ENCODE peak calls at places on chromosomes 2 and 18, in nine cellular contexts. M, G, L, W, S, E, Y, T and D are unnamed samples.

GRCh38 chr2:233084488-233084887 is 24.3 kb downstream of the INPP5D start:
- DNase-seq in E (no peak), T (no peak), L (peak), S (no peak), Y (no peak), G (no peak), M (no peak), W (no peak), D (no peak)

GRCh38 chr2:229261599-229261998 is 9.5 kb downstream of the PID1 start:
- DNase-seq in W (no peak), S (no peak), G (no peak), L (no peak), M (no peak), Y (no peak), T (no peak), E (no peak), D (no peak)

GRCh38 chr2:220946552-220946951 is 625.6 kb downstream of the EPHA4 start:
- DNase-seq in L (no peak), T (no peak), Y (no peak), E (no peak), S (no peak), W (no peak), G (no peak), M (no peak), D (no peak)

GRCh38 chr18:57214976-57215375 is 68.1 kb downstream of the BOD1L2 start:
- DNase-seq in W (no peak), T (no peak), G (no peak), E (no peak), S (no peak), L (no peak), Y (no peak), M (no peak), D (no peak)

GRCh38 chr2:86213056-86213455 is 13.8 kb downstream of the MRPL35 start:
- DNase-seq in T (no peak), S (peak), G (no peak), L (no peak), M (no peak), E (no peak), W (no peak), Y (no peak), D (no peak)

GRCh38 chr2:42227491-42227890 is 58.3 kb downstream of the EML4 start:
- DNase-seq in W (no peak), M (no peak), S (no peak), E (no peak), Y (no peak), T (no peak), G (no peak), L (no peak), D (no peak)

GRCh38 chr2:101002562-101003277 is 631 bp downstream of the RPL31 start:
- DNase-seq in T (no peak), S (no peak), L (no peak), Y (no peak), W (no peak), G (no peak), M (peak), E (no peak), D (peak)

GRCh38 chr2:67186871-67187270 is 210.3 kb upstream of the ETAA1 start:
- DNase-seq in G (no peak), S (no peak), Y (no peak), W (no peak), L (no peak), T (no peak), M (no peak), E (no peak), D (no peak)

GRCh38 chr2:137123241-137123640 is 357.9 kb downstream of the THSD7B start:
- DNase-seq in Y (no peak), M (peak), S (no peak), T (no peak), W (no peak), L (no peak), E (no peak), G (no peak), D (no peak)

GRCh38 chr2:101823347-101823791 is 125.9 kb downstream of the MAP4K4 start:
- DNase-seq in W (peak), G (peak), T (no peak), E (no peak), S (no peak), Y (no peak), L (peak), M (peak), D (peak)

GRCh38 chr2:241903121-241904010 is 33.8 kb downstream of the RTP5 start:
- DNase-seq in S (no peak), M (no peak), G (peak), W (peak), L (peak), E (no peak), T (no peak), Y (peak), D (no peak)

GRCh38 chr2:64737547-64737946 is 83.8 kb upstream of the SERTAD2 start:
- DNase-seq in M (no peak), S (no peak), Y (no peak), T (no peak), L (no peak), W (no peak), E (no peak), G (no peak), D (no peak)

GRCh38 chr2:2243666-2244065 is 87.4 kb downstream of the MYT1L start:
- DNase-seq in M (no peak), Y (no peak), T (no peak), W (no peak), S (no peak), L (no peak), E (no peak), G (no peak), D (no peak)

GRCh38 chr2:70188460-70188859 is 2.4 kb downstream of the C2orf42 start:
- DNase-seq in S (no peak), L (no peak), T (no peak), Y (no peak), M (no peak), W (no peak), G (no peak), E (no peak), D (no peak)

GRCh38 chr2:1831617-1831970 is 87.3 kb upstream of the PXDN start:
- DNase-seq in E (no peak), G (no peak), W (no peak), M (no peak), S (no peak), T (no peak), L (no peak), Y (no peak), D (no peak)

GRCh38 chr2:30789670-30790210 is 17.5 kb downstream of the CAPN13 start:
- DNase-seq in G (no peak), W (no peak), M (no peak), E (no peak), S (no peak), L (no peak), Y (no peak), T (no peak), D (no peak)

GRCh38 chr2:219249203-219249980 is 3.7 kb upstream of the TUBA4B start:
- DNase-seq in E (peak), S (peak), L (peak), M (no peak), Y (peak), T (peak), G (no peak), W (no peak), D (no peak)

GRCh38 chr2:190468814-190469569 is 60.8 kb downstream of the MFSD6 start:
- DNase-seq in E (peak), W (peak), Y (peak), L (no peak), S (peak), M (peak), G (no peak), T (peak), D (peak)

GRCh38 chr2:157662401-157662800 is 33.7 kb upstream of the ACVR1C start:
- DNase-seq in E (no peak), L (no peak), S (no peak), Y (no peak), T (no peak), M (no peak), G (no peak), W (no peak), D (no peak)

GRCh38 chr2:86703704-86704370 is 16.3 kb upstream of the RMND5A start:
- DNase-seq in W (no peak), L (no peak), Y (peak), M (no peak), G (no peak), S (peak), E (no peak), T (peak), D (peak)

GRCh38 chr18:3511980-3512379 is 62.0 kb downstream of the TGIF1 start:
- DNase-seq in M (peak), T (no peak), Y (peak), W (no peak), S (no peak), G (no peak), L (no peak), E (no peak), D (peak)